ENCODE peak calls at places on chromosomes 16 and 17, in six cellular contexts. Z is A549, C is H1, G is SK-N-SH, T is transverse colon, J is stomach. I is an unnamed sample.

GRCh38 chr16:81940781-81941560 is 70.3 kb downstream of the SDR42E1 start:
- DNase-seq in Z (peak; percentile 57), C (peak; percentile 45), G (peak; percentile 15), T (no peak), J (no peak), I (no peak)

GRCh38 chr17:77217566-77217965 is 76.8 kb downstream of the SEC14L1 start:
- DNase-seq in Z (no peak), C (no peak), G (no peak), T (no peak), J (no peak), I (no peak)

GRCh38 chr16:79850348-79850747 is 249.8 kb upstream of the MAF start:
- DNase-seq in Z (no peak), C (no peak), G (no peak), T (peak; percentile 14), J (no peak), I (no peak)

GRCh38 chr17:2828396-2829038 is 32.3 kb downstream of the RAP1GAP2 start:
- DNase-seq in Z (peak; percentile 91), C (peak; percentile 99), G (peak; percentile 94), T (peak; percentile 84), J (peak; percentile 81), I (peak; percentile 32)

GRCh38 chr17:16419929-16420271 is 4.5 kb downstream of the TRPV2 start:
- DNase-seq in Z (no peak), C (no peak), G (no peak), T (no peak), J (no peak), I (no peak)

GRCh38 chr16:4696172-4696904 is 3.0 kb downstream of the NUDT16L1 start:
- DNase-seq in Z (no peak), C (no peak), G (peak; percentile 26), T (no peak), J (no peak), I (no peak)

GRCh38 chr16:16136588-16136987 is 86.7 kb downstream of the ABCC6 start:
- DNase-seq in Z (no peak), C (no peak), G (no peak), T (no peak), J (no peak), I (no peak)

GRCh38 chr17:79812206-79812968 is 15.5 kb upstream of the CBX8 start:
- DNase-seq in Z (no peak), C (peak; percentile 56), G (peak; percentile 48), T (no peak), J (no peak), I (no peak)

GRCh38 chr16:10318798-10319500 is 66.9 kb upstream of the ATF7IP2 start:
- DNase-seq in Z (no peak), C (no peak), G (no peak), T (no peak), J (no peak), I (no peak)

GRCh38 chr17:9414471-9414870 is 161.1 kb downstream of the STX8 start:
- DNase-seq in Z (no peak), C (no peak), G (no peak), T (no peak), J (no peak), I (no peak)
- TF ChIP-seq EP300 in Z (no peak), C (no peak), G (no peak), T (no peak), J (no peak), I (no peak)

GRCh38 chr17:63832455-63832854 is 5.0 kb upstream of the FTSJ3 start:
- DNase-seq in Z (no peak), C (no peak), G (no peak), T (no peak), J (no peak), I (no peak)

GRCh38 chr17:63830904-63831491 is 3.5 kb upstream of the FTSJ3 start:
- DNase-seq in Z (no peak), C (no peak), G (no peak), T (no peak), J (no peak), I (no peak)

GRCh38 chr17:63833026-63833740 is 5.7 kb upstream of the FTSJ3 start:
- DNase-seq in Z (no peak), C (no peak), G (no peak), T (no peak), J (no peak), I (no peak)

GRCh38 chr17:63831505-63831904 is 4.0 kb upstream of the FTSJ3 start:
- DNase-seq in Z (no peak), C (no peak), G (no peak), T (no peak), J (no peak), I (no peak)

DNA sequence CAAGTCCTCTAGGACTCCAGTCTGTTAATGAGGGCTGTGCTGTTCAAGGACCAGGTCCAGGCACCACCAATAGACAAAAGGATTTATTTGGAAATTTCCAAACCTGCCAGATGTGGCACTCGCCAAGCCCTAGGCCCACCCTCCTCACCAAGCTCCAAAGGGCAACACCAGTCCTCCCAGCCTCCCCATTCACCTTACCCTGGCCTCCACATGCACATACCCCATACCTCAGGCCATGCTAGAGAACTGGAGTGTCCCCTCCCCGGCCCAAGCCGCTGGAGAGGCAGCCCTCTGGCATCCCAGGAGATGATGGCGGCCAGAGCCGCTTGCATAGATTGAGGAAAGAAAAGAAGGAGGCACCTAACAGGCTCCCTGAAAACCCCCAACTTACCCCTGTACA is 4.6 kb upstream of the FTSJ3 start:
- DNase-seq in Z (no peak), C (no peak), G (no peak), T (no peak), J (no peak), I (no peak)
- H3K27ac ChIP-seq in Z (no peak overlapping the region), C (no peak overlapping the region), G (no peak overlapping the region), T (no peak overlapping the region), J (no peak overlapping the region), I (no peak overlapping the region)

GRCh38 chr17:7842950-7843535 is 9.0 kb downstream of the KDM6B start:
- DNase-seq in Z (peak; percentile 52), C (peak; percentile 76), G (no peak), T (peak; percentile 75), J (peak; percentile 72), I (peak; percentile 79)

GRCh38 chr17:7843536-7844291 is 9.7 kb downstream of the KDM6B start:
- DNase-seq in Z (peak; percentile 90), C (peak; percentile 93), G (peak; percentile 84), T (peak; percentile 91), J (peak; percentile 92), I (peak; percentile 72)

GRCh38 chr17:7841622-7842379 is 7.8 kb downstream of the KDM6B start:
- DNase-seq in Z (peak; percentile 90), C (peak; percentile 98), G (peak; percentile 94), T (peak; percentile 92), J (peak; percentile 91), I (peak; percentile 85)

GRCh38 chr17:7841309-7841621 is 7.2 kb downstream of the KDM6B start:
- DNase-seq in Z (no peak), C (no peak), G (no peak), T (no peak), J (no peak), I (no peak)

DNA sequence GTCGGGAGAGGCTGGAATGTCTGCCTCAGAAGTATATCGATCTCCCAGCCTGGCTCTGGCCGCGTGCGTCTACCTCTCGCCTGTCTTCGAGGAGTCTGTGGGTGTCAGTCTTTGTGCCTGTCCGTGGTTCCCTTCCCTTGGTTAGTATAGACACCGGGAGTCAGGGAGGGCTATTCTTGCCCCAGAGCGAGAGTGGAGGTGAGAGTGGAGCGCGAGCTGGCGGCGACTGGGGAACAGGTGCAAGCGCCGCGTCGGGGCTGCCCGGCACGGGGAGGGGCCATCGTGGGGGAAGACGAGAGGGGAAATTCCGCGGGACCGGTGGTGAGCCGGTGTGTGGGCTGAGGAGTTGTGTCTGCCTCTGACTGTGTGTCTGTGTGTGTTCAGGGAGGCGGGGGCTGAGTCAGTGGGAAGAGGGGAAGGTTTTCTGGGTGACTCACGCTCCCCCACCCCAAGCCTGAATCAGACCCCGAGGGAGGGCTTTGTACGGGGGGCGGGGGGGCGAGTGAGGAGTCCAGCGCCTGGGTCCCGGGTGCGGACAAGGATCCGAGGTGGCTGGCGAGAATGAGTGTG is 8.4 kb downstream of the KDM6B start:
- DNase-seq in Z (peak; percentile 78), C (peak; percentile 62), G (no peak), T (peak; percentile 82), J (peak; percentile 77), I (peak; percentile 67)
- H3K4me1 ChIP-seq in Z (peaks cover 45% of the 10 kb centered on the region), C (peaks cover 29% of the 10 kb centered on the region), G (peaks cover 43% of the 10 kb centered on the region), T (peaks cover 49% of the 10 kb centered on the region), J (peaks cover 42% of the 10 kb centered on the region), I (peaks cover 29% of the 10 kb centered on the region)

DNA sequence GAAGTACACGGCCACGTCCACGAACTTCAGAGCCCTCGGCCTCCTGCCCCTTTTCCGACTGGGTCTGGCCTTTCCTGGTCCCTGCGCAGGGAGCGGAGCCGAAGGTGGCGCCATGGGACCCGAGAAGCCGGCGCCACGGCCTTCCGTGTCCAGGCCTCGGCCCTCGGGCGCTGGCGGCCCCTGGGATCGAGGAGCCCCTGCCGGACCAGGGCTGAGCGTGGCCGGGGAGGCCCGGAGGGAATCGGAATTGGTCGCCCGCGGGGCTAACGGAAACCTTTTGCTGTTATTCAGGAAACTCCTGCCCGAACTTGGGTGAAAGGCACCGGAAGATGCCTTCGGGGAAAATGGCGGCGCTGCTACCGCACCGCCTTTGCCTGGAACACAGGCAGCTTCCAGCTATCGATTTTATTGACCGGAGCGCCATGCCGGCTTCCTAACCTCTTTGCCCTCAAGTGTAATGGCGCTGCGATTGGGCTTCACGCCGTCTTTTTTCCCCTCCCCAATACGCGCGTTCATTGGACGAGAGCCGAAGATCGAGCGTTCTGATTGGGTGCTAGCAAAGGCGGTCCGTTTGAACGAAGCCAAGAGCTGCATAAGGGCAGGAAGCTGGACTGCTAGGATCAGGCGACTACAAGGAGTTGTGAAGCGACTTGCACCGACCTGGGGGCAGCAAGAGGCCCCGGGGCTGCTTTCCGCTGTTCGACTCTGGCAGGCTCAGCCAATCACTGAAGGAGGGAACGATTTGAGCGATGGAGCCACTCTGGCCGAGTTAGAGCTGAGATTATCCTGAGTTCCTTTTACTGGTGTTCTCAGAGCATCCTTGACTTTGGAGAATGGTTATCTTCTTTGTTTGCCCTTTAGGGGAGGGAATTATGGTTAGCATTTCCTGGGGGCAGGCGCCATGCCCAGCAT is at the start of gene ZNF689:
- DNase-seq in Z (peak; percentile 98), C (peak; percentile 98), G (peak; percentile 96), T (peak; percentile 96), J (peak; percentile 94), I (peak; percentile 99)
- TF ChIP-seq EP300 in Z (no peak), C (no peak), G (no peak), T (no peak), J (no peak), I (no peak)

DNA sequence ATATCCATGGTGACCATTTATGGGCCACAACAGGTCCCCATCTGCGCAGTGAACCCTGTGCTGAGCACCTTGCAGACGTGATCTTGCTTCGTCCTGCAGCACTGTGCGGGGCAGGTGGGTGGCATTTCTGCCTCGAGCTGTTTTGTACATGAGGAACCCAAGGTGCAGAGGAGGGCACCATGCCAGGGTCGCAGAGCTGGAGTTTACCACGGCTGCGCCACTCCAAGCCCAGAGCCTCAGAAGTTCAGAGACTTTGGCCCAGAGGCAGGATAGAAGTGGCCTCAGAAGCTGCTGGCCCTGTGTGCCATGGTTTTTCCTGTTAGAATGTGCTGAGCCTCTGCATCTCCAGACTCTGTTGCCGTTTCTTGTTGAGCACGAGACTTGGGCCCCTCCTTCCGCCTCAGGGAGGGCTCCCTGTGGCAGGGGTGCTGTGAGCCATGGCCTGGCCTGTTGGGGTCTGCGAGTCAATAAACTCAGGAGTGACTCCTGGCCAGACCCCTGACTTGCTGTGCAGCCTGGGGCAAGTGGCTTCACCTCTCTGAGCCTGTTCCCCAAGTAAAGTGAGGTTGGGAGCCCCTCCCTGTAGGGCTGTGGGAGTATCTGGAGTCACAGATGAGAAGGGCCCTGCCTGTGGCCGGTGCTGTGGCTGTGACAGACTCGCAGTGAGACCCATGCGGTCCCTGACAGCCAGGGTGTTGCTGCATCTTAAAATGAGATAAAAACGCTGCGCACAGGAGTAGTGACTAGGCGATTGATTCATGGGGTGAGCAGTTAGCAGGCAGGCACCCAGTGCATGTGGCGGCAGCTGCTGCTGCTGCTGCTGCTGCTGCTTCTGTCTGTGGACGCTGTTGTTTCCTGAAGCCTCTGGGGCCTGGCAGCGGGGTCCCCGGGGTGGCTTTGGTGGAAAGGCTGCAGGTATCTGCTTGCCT is 11.8 kb downstream of the MAP2K3 start:
- DNase-seq in Z (no peak), C (no peak), G (peak; percentile 31), T (no peak), J (peak; percentile 73), I (no peak)
- H3K27ac ChIP-seq in Z (no peak overlapping the region), C (no peak overlapping the region), G (no peak overlapping the region), T (no peak overlapping the region), J (no peak overlapping the region), I (no peak overlapping the region)